ENCODE peak calls at places on chromosomes 1 and 21, in ten cellular contexts. U is pancreas, F is astrocyte of the spinal cord, T is choroid plexus epithelial cell, J is fibroblast of pulmonary artery, Y is psoas muscle, K is HCT116, A is kidney epithelial cell, I is epithelial cell of esophagus, W is epithelial cell of proximal tubule. E is an unnamed sample.

GRCh38 chr1:15090373-15090772 is 63.2 kb upstream of the TMEM51 start:
- DNase-seq in Y (no peak), J (no peak), I (peak), T (no peak), U (peak), F (no peak), W (no peak), A (peak), K (peak), E (peak)

GRCh38 chr1:19450811-19451564 is 34.4 kb downstream of the CAPZB start:
- DNase-seq in T (peak), W (no peak), J (peak), K (peak), I (peak), F (peak), U (no peak), A (peak), Y (no peak), E (no peak)

GRCh38 chr1:223741861-223742260 is 29.5 kb downstream of the CAPN2 start:
- DNase-seq in T (peak), U (no peak), F (peak), K (no peak), Y (no peak), A (no peak), I (peak), W (no peak), J (peak), E (no peak)

GRCh38 chr1:10735603-10736305 is 60.7 kb downstream of the CASZ1 start:
- DNase-seq in A (no peak), T (no peak), U (no peak), J (no peak), Y (no peak), F (no peak), I (no peak), K (no peak), W (no peak), E (no peak)

GRCh38 chr1:206682111-206682510 is 2.6 kb upstream of the MAPKAPK2 start:
- DNase-seq in Y (no peak), U (no peak), A (no peak), J (no peak), T (no peak), F (no peak), I (no peak), W (no peak), K (no peak), E (peak)

GRCh38 chr1:172906778-172907592 is 143.8 kb downstream of the TNFSF18 start:
- DNase-seq in Y (no peak), U (no peak), T (peak), J (peak), A (peak), K (peak), I (peak), F (peak), W (peak), E (no peak)

GRCh38 chr1:109229531-109230127 is 15.9 kb downstream of the SARS1 start:
- DNase-seq in Y (no peak), A (no peak), K (no peak), J (no peak), U (no peak), F (no peak), W (no peak), T (no peak), I (no peak), E (no peak)

GRCh38 chr1:55702064-55702463 is 486.9 kb upstream of the USP24 start:
- DNase-seq in A (no peak), T (peak), K (peak), U (no peak), I (peak), F (no peak), W (no peak), J (peak), Y (no peak), E (peak)

GRCh38 chr21:45419162-45419561 is 14.2 kb downstream of the COL18A1 start:
- DNase-seq in Y (peak), J (no peak), W (no peak), K (no peak), F (no peak), I (no peak), A (no peak), U (no peak), T (no peak), E (no peak)

DNA sequence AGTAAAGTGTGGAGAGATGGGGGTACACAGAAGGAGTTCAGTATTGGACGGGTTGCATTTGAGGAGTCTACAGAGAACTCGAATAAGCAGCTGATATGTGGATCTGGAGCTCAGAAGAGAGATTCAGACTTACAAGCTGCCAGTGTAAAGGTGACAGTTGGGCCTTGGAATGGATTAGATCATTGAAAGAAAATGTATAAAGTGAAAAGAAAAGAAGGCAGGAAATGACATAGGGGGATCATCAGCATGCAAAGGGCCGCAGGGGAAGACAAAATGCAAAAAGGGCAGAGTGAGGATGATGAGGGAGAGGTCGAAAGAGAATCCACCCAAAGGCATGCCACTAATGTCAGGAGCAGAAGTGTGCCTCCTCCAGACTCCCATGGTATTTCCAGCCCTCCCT is 273.3 kb downstream of the TNR start:
- DNase-seq in T (no peak), Y (no peak), U (no peak), J (no peak), W (no peak), F (no peak), I (no peak), A (no peak), K (no peak), E (no peak)
- TF ChIP-seq CTCF in T (no peak), Y (no peak), U (no peak), J (no peak), W (no peak), F (no peak), I (no peak), A (no peak), K (no peak), E (no peak)

DNA sequence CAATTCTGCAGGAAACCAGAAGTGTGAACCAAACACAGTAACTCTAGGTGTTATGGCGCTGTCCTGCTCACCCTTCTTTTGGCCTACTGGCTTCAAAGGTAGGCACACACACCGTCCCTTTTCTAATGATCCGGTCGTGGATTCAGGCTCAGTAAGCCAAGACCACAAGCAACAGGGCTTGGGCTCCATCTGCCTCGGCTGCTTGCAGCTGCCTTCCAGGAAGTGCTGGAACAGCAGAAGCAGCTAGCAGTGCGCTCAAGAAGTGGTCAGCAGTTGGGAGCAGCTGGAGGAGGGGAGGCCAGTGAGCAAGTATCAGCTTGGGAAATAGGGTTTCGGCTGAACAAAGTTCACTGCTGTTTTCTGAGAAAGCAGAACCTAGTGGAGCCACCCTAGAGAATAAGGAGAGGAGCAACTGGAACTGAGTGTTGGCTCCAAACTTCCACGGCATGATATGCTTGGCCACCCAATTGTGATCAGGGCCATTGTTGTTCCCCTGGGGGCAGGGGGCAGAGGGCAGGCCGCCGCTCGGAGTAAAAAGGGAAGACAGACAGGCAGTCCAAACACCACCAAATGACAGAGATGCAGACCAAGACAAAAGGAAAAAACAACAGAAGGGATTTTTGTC is 173.4 kb downstream of the TOMM20 start:
- DNase-seq in F (peak), K (no peak), A (no peak), Y (peak), U (peak), T (peak), I (no peak), J (peak), W (peak), E (no peak)
- H3K4me3 ChIP-seq in F (no peak), K (no peak), A (no peak), Y (no peak), U (no peak), T (no peak), I (no peak), J (no peak), W (no peak), E (no peak)

DNA sequence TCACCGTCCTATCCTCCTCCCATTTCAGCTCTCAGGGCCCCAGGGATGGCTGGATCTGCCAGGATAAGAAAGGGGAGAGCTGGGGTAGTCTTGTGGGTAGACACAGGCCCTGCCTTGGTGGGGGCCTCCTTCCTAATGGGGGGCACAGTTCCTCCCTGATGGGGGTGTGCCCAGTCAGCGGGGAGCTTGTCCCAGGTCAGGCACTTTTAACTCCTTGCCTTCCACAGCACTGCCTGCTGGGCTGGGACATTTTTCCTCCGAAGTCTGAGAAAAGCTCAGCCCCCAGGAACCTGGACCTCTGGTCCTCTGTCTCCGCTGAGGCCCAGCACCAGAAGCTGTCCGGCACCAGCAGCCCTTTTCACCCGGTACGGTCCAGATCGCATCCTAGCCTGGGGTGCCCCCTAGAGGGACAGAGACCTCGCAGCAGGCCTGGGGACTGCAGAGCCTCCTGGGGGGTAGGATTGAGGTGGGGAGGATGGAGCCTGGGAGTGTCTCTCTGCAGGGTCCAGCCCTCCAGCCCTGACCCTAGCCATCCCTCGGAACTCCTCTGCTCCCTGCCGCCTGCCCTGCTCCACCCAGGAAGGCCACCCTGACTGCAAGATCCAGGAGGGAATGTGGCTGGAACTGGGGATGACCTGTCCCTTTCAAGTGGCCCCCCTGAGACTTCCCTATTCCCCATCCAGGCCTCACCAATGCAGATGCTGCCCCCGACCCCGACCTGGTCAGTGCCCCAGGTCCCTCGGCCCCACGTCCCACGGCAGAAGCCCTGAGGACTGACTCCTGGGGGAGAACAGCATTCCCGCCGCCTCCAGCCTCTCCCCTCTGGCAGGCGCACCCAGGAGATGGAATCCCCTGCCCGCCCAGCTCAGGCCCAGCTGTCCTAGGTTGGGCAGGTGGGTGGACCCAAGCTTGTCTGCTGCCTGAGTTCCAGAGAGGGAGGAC is 12.0 kb downstream of the MIIP start:
- DNase-seq in F (no peak), I (peak), U (no peak), T (peak), W (no peak), A (no peak), Y (peak), J (peak), K (no peak), E (no peak)
- TF ChIP-seq CTCF in F (peak), I (peak), U (no peak), T (peak), W (peak), A (peak), Y (peak), J (peak), K (peak), E (peak)

DNA sequence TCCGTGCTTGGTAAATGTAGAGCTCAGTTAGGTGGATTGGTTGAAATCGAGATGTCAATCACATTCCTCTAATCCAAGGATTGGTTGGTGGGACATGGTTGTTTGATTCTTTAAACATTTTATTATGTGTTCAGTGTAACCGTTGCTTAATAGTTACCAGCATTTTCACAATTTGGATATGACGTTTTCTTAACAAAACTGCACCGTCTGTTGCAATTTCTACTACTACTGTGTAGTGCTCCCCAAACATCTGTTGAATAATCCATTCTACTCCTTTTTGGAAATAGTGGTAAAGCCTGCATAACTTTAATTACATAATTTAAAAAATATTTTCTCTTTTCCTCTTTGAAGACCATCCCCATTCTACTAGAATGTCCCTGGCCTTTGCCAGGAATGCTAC is 16.3 kb downstream of the OR2B11 start:
- DNase-seq in K (no peak), J (no peak), W (no peak), T (no peak), A (no peak), F (no peak), U (no peak), I (no peak), Y (no peak), E (no peak)
- H3K4me3 ChIP-seq in K (no peak), J (no peak), W (no peak), T (no peak), A (no peak), F (no peak), U (no peak), I (no peak), Y (no peak), E (no peak)

DNA sequence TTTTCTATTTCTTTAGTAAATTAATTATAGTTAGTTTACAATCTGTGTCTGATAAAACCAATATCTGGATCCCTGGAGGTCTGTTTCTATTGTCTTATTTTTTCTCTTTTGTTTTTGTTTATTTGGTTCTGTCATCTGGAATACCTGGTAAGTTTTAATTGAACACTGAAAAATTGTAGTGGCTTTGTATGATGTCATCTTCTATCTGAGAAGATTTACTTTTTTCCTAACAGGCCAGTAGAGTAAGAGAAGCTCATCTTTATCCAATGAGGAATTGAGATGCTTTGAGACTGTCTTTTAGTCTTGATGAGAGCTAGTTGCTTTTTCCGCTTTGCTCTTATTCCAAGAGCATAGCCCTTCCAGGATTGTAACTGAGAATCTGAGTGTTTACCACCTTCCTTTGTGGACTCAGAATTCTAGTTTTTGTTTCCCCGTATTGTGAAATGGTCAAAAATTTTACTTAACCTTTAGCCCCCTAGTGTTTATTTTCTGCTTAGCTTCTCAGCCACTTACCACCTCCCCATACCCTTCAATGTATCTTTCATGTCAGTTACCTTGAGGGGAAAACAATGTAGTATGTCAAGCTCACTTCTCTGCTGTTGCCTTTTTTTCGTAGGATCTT is 25.0 kb downstream of the PTGFRN start:
- DNase-seq in W (no peak), A (no peak), K (no peak), F (no peak), U (no peak), T (no peak), Y (no peak), J (peak), I (no peak), E (no peak)
- TF ChIP-seq CTCF in W (peak), A (no peak), K (no peak), F (peak), U (no peak), T (peak), Y (peak), J (peak), I (peak), E (no peak)